ENCODE peak calls at places on chromosomes 2 and 18, in nine cellular contexts. One of them, this sample, is unnamed. For H3K27me3 and H3K36me3, the result is how much of the 10 kb centered on the place peaks cover.

GRCh38 chr2:30566675-30567074 is 119.6 kb downstream of the LCLAT1 start:
- DNase-seq in uterus: no peak
- DNase-seq in PC-3: no peak
- DNase-seq in heart right ventricle: no peak
- DNase-seq in HCT116: no peak
- DNase-seq in tibial artery: no peak
- DNase-seq in SJSA1: no peak
- DNase-seq in neural progenitor cell: no peak
- DNase-seq in iPS DF 6.9: no peak
- DNase-seq in this sample: no peak

GRCh38 chr2:197092431-197092830 is 165.9 kb upstream of the PGAP1 start:
- DNase-seq in heart right ventricle: peak
- DNase-seq in PC-3: no peak
- DNase-seq in SJSA1: no peak
- DNase-seq in uterus: peak
- DNase-seq in HCT116: no peak
- DNase-seq in tibial artery: no peak
- DNase-seq in iPS DF 6.9: no peak
- DNase-seq in neural progenitor cell: no peak
- DNase-seq in this sample: no peak

GRCh38 chr2:115549731-115550130 is 1107.3 kb downstream of the DPP10 start:
- DNase-seq in neural progenitor cell: no peak
- DNase-seq in PC-3: no peak
- DNase-seq in tibial artery: no peak
- DNase-seq in HCT116: no peak
- DNase-seq in iPS DF 6.9: no peak
- DNase-seq in heart right ventricle: no peak
- DNase-seq in uterus: no peak
- DNase-seq in SJSA1: no peak
- DNase-seq in this sample: no peak

GRCh38 chr18:13416208-13416607 is 197.6 kb downstream of the LDLRAD4 start:
- DNase-seq in iPS DF 6.9: no peak
- DNase-seq in PC-3: no peak
- DNase-seq in HCT116: no peak
- DNase-seq in tibial artery: no peak
- DNase-seq in uterus: no peak
- DNase-seq in SJSA1: no peak
- DNase-seq in neural progenitor cell: no peak
- DNase-seq in heart right ventricle: no peak
- DNase-seq in this sample: no peak

GRCh38 chr2:7771781-7772180 is 854.6 kb downstream of the RNF144A start:
- DNase-seq in tibial artery: no peak
- DNase-seq in uterus: no peak
- DNase-seq in heart right ventricle: no peak
- DNase-seq in SJSA1: no peak
- DNase-seq in PC-3: no peak
- DNase-seq in iPS DF 6.9: no peak
- DNase-seq in neural progenitor cell: no peak
- DNase-seq in HCT116: no peak
- DNase-seq in this sample: no peak

GRCh38 chr18:37869051-37869450 is 303.5 kb upstream of the CELF4 start:
- DNase-seq in neural progenitor cell: no peak
- DNase-seq in iPS DF 6.9: no peak
- DNase-seq in SJSA1: no peak
- DNase-seq in tibial artery: no peak
- DNase-seq in HCT116: no peak
- DNase-seq in heart right ventricle: no peak
- DNase-seq in uterus: no peak
- DNase-seq in PC-3: no peak
- DNase-seq in this sample: no peak

GRCh38 chr2:65411056-65411795 is 21.2 kb downstream of the SPRED2 start:
- DNase-seq in heart right ventricle: no peak
- DNase-seq in SJSA1: no peak
- DNase-seq in iPS DF 6.9: no peak
- DNase-seq in uterus: no peak
- DNase-seq in neural progenitor cell: no peak
- DNase-seq in PC-3: peak
- DNase-seq in tibial artery: no peak
- DNase-seq in HCT116: no peak
- DNase-seq in this sample: no peak

GRCh38 chr2:177234267-177234666 is 21.7 kb downstream of the HNRNPA3 start:
- DNase-seq in HCT116: no peak
- DNase-seq in neural progenitor cell: no peak
- DNase-seq in iPS DF 6.9: no peak
- DNase-seq in PC-3: no peak
- DNase-seq in SJSA1: no peak
- DNase-seq in tibial artery: no peak
- DNase-seq in heart right ventricle: no peak
- DNase-seq in uterus: no peak
- DNase-seq in this sample: no peak

GRCh38 chr2:38797953-38798352 is 19.9 kb downstream of the GEMIN6 start:
- DNase-seq in iPS DF 6.9: no peak
- DNase-seq in heart right ventricle: no peak
- DNase-seq in PC-3: no peak
- DNase-seq in tibial artery: no peak
- DNase-seq in neural progenitor cell: no peak
- DNase-seq in HCT116: no peak
- DNase-seq in SJSA1: no peak
- DNase-seq in uterus: no peak
- DNase-seq in this sample: no peak

GRCh38 chr2:150705767-150706166 is 218.3 kb upstream of the RND3 start:
- DNase-seq in iPS DF 6.9: no peak
- DNase-seq in tibial artery: no peak
- DNase-seq in SJSA1: no peak
- DNase-seq in uterus: no peak
- DNase-seq in heart right ventricle: no peak
- DNase-seq in PC-3: peak
- DNase-seq in neural progenitor cell: no peak
- DNase-seq in HCT116: no peak
- DNase-seq in this sample: no peak

GRCh38 chr18:23631312-23631711 is 31.4 kb downstream of the ANKRD29 start:
- DNase-seq in neural progenitor cell: no peak
- DNase-seq in iPS DF 6.9: no peak
- DNase-seq in uterus: no peak
- DNase-seq in SJSA1: no peak
- DNase-seq in tibial artery: no peak
- DNase-seq in PC-3: no peak
- DNase-seq in HCT116: no peak
- DNase-seq in heart right ventricle: no peak
- DNase-seq in this sample: no peak

GRCh38 chr2:176814740-176815367 is 397.7 kb upstream of the HNRNPA3 start:
- DNase-seq in iPS DF 6.9: no peak
- DNase-seq in SJSA1: peak
- DNase-seq in PC-3: peak
- DNase-seq in tibial artery: no peak
- DNase-seq in HCT116: peak
- DNase-seq in neural progenitor cell: peak
- DNase-seq in heart right ventricle: no peak
- DNase-seq in uterus: no peak
- DNase-seq in this sample: no peak

GRCh38 chr18:75264195-75264594 is 53.6 kb downstream of the TSHZ1 start:
- DNase-seq in SJSA1: no peak
- DNase-seq in heart right ventricle: no peak
- DNase-seq in HCT116: no peak
- DNase-seq in iPS DF 6.9: no peak
- DNase-seq in uterus: no peak
- DNase-seq in PC-3: no peak
- DNase-seq in tibial artery: no peak
- DNase-seq in neural progenitor cell: no peak
- DNase-seq in this sample: no peak

GRCh38 chr2:202140522-202141292 is 67.7 kb downstream of the KIAA2012 start:
- DNase-seq in neural progenitor cell: no peak
- DNase-seq in SJSA1: no peak
- DNase-seq in iPS DF 6.9: no peak
- DNase-seq in tibial artery: no peak
- DNase-seq in HCT116: no peak
- DNase-seq in PC-3: no peak
- DNase-seq in uterus: no peak
- DNase-seq in heart right ventricle: no peak
- DNase-seq in this sample: no peak

GRCh38 chr2:197310271-197310939 is at the start of gene ANKRD44:
- DNase-seq in HCT116: peak
- DNase-seq in SJSA1: peak
- DNase-seq in neural progenitor cell: peak
- DNase-seq in tibial artery: peak
- DNase-seq in PC-3: peak
- DNase-seq in iPS DF 6.9: no peak
- DNase-seq in heart right ventricle: peak
- DNase-seq in uterus: peak
- DNase-seq in this sample: peak

DNA sequence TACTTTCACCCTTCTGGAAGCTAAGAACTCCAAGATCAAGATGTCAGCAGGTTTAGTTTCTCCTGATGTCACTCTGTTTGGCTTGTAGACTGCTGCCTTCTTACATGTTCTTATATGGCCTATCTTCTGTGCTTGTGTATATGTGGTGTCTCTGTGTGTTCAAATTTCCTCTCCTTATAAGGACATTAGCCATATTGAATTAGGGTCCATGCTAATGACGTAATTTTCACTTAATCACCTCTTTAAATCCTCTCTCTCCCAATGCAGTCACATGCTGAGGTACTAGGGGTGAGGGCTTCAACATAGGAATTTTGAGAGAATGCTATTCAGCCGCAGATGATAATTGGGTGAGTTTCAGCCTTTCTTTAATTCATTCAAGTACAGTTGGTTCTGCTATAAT is 458.3 kb upstream of the SYT4 start:
- DNase-seq in uterus: no peak
- DNase-seq in PC-3: no peak
- DNase-seq in heart right ventricle: no peak
- DNase-seq in neural progenitor cell: no peak
- DNase-seq in HCT116: no peak
- DNase-seq in iPS DF 6.9: no peak
- DNase-seq in tibial artery: no peak
- DNase-seq in SJSA1: no peak
- DNase-seq in this sample: no peak
- H3K27ac ChIP-seq in uterus: no peak
- H3K27ac ChIP-seq in PC-3: no peak
- H3K27ac ChIP-seq in heart right ventricle: no peak
- H3K27ac ChIP-seq in neural progenitor cell: no peak
- H3K27ac ChIP-seq in HCT116: no peak
- H3K27ac ChIP-seq in iPS DF 6.9: no peak
- H3K27ac ChIP-seq in tibial artery: no peak
- H3K27ac ChIP-seq in SJSA1: no peak
- H3K27ac ChIP-seq in this sample: no peak

GRCh38 chr2:118614856-118615255 is 232.6 kb downstream of the EN1 start:
- DNase-seq in SJSA1: no peak
- DNase-seq in uterus: no peak
- DNase-seq in HCT116: no peak
- DNase-seq in heart right ventricle: no peak
- DNase-seq in tibial artery: no peak
- DNase-seq in neural progenitor cell: peak
- DNase-seq in PC-3: no peak
- DNase-seq in iPS DF 6.9: no peak
- DNase-seq in this sample: no peak

GRCh38 chr2:118609138-118609537 is 238.3 kb downstream of the EN1 start:
- DNase-seq in HCT116: no peak
- DNase-seq in heart right ventricle: no peak
- DNase-seq in tibial artery: no peak
- DNase-seq in neural progenitor cell: no peak
- DNase-seq in PC-3: no peak
- DNase-seq in iPS DF 6.9: no peak
- DNase-seq in SJSA1: no peak
- DNase-seq in uterus: no peak
- DNase-seq in this sample: no peak

GRCh38 chr2:118616432-118616831 is 231.0 kb downstream of the EN1 start:
- DNase-seq in uterus: no peak
- DNase-seq in HCT116: no peak
- DNase-seq in tibial artery: no peak
- DNase-seq in iPS DF 6.9: no peak
- DNase-seq in neural progenitor cell: no peak
- DNase-seq in heart right ventricle: no peak
- DNase-seq in SJSA1: no peak
- DNase-seq in PC-3: no peak
- DNase-seq in this sample: no peak

GRCh38 chr2:118618279-118618678 is 229.2 kb downstream of the EN1 start:
- DNase-seq in uterus: no peak
- DNase-seq in tibial artery: no peak
- DNase-seq in heart right ventricle: no peak
- DNase-seq in HCT116: no peak
- DNase-seq in iPS DF 6.9: no peak
- DNase-seq in PC-3: no peak
- DNase-seq in neural progenitor cell: peak
- DNase-seq in SJSA1: no peak
- DNase-seq in this sample: no peak

DNA sequence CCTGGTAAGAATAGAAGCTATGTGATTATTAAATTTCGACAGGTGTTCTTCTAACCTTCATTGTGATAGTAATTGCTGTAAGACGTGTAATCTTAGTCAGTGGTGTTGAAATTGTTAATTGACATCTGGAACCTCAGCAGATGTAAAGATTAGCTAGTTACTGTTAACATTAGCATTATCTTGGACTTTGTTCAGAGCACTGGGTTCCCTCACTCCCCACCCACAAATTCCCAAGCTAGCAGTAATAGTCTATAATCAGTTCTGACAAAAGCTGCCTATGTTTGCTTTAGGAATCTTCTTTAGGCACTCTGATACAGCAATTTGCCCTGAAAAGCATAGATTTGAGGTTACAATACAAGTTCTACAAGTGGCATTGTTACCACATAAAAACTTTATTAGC is 233.7 kb downstream of the EN1 start:
- DNase-seq in uterus: no peak
- DNase-seq in SJSA1: no peak
- DNase-seq in tibial artery: no peak
- DNase-seq in iPS DF 6.9: no peak
- DNase-seq in PC-3: no peak
- DNase-seq in heart right ventricle: no peak
- DNase-seq in neural progenitor cell: no peak
- DNase-seq in HCT116: no peak
- DNase-seq in this sample: no peak
- H3K27me3 ChIP-seq in uterus: under half
- H3K27me3 ChIP-seq in SJSA1: under half
- H3K27me3 ChIP-seq in tibial artery: under half
- H3K27me3 ChIP-seq in iPS DF 6.9: under half
- H3K27me3 ChIP-seq in PC-3: half or more
- H3K27me3 ChIP-seq in heart right ventricle: under half
- H3K27me3 ChIP-seq in neural progenitor cell: under half
- H3K27me3 ChIP-seq in HCT116: half or more
- H3K27me3 ChIP-seq in this sample: half or more

GRCh38 chr2:61287254-61287653 is 125.3 kb downstream of the C2orf74 start:
- DNase-seq in heart right ventricle: no peak
- DNase-seq in neural progenitor cell: no peak
- DNase-seq in PC-3: no peak
- DNase-seq in tibial artery: no peak
- DNase-seq in iPS DF 6.9: no peak
- DNase-seq in SJSA1: no peak
- DNase-seq in uterus: no peak
- DNase-seq in HCT116: no peak
- DNase-seq in this sample: no peak
- H3K36me3 ChIP-seq in heart right ventricle: under half
- H3K36me3 ChIP-seq in neural progenitor cell: under half
- H3K36me3 ChIP-seq in PC-3: under half
- H3K36me3 ChIP-seq in tibial artery: under half
- H3K36me3 ChIP-seq in iPS DF 6.9: under half
- H3K36me3 ChIP-seq in SJSA1: under half
- H3K36me3 ChIP-seq in uterus: under half
- H3K36me3 ChIP-seq in HCT116: under half
- H3K36me3 ChIP-seq in this sample: half or more

GRCh38 chr2:27211943-27212625 is at the start of the genes ATRAID and SLC5A6:
- DNase-seq in iPS DF 6.9: peak
- DNase-seq in HCT116: peak
- DNase-seq in SJSA1: peak
- DNase-seq in tibial artery: peak
- DNase-seq in uterus: peak
- DNase-seq in neural progenitor cell: peak
- DNase-seq in heart right ventricle: peak
- DNase-seq in PC-3: peak
- DNase-seq in this sample: peak
- H3K27ac ChIP-seq in iPS DF 6.9: no peak
- H3K27ac ChIP-seq in HCT116: peak
- H3K27ac ChIP-seq in SJSA1: peak
- H3K27ac ChIP-seq in tibial artery: peak
- H3K27ac ChIP-seq in uterus: peak
- H3K27ac ChIP-seq in neural progenitor cell: peak
- H3K27ac ChIP-seq in heart right ventricle: peak
- H3K27ac ChIP-seq in PC-3: peak
- H3K27ac ChIP-seq in this sample: peak